ENCODE peak calls at places on chromosomes 7 and 10, in six cellular contexts. One of them, this sample, is unnamed.

GRCh38 chr7:73447121-73447520 is 13.5 kb downstream of the FZD9 start:
- DNase-seq in esophagus squamous epithelium: no peak
- DNase-seq in hepatocyte: no peak
- DNase-seq in colonic mucosa: no peak
- DNase-seq in heart left ventricle: no peak
- DNase-seq in testis: no peak
- DNase-seq in this sample: no peak

GRCh38 chr10:73965890-73966768 is 31.8 kb upstream of the VCL start:
- DNase-seq in esophagus squamous epithelium: no peak
- DNase-seq in hepatocyte: peak; percentile 88
- DNase-seq in colonic mucosa: peak; percentile 81
- DNase-seq in heart left ventricle: peak; percentile 84
- DNase-seq in testis: peak; percentile 64
- DNase-seq in this sample: no peak

GRCh38 chr7:152336754-152337368 is 98.9 kb downstream of the KMT2C start:
- DNase-seq in esophagus squamous epithelium: no peak
- DNase-seq in hepatocyte: peak; percentile 38
- DNase-seq in colonic mucosa: peak; percentile 49
- DNase-seq in heart left ventricle: no peak
- DNase-seq in testis: no peak
- DNase-seq in this sample: no peak

GRCh38 chr7:38310601-38311057 is 37.2 kb upstream of the TARP start:
- DNase-seq in esophagus squamous epithelium: no peak
- DNase-seq in hepatocyte: no peak
- DNase-seq in colonic mucosa: no peak
- DNase-seq in heart left ventricle: peak; percentile 79
- DNase-seq in testis: peak; percentile 53
- DNase-seq in this sample: no peak

GRCh38 chr7:94188350-94188749 is 184.2 kb upstream of the BET1 start:
- DNase-seq in esophagus squamous epithelium: no peak
- DNase-seq in hepatocyte: no peak
- DNase-seq in colonic mucosa: no peak
- DNase-seq in heart left ventricle: no peak
- DNase-seq in testis: no peak
- DNase-seq in this sample: no peak

GRCh38 chr10:72695496-72695895 is 3.6 kb downstream of the MCU start:
- DNase-seq in esophagus squamous epithelium: no peak
- DNase-seq in hepatocyte: no peak
- DNase-seq in colonic mucosa: no peak
- DNase-seq in heart left ventricle: no peak
- DNase-seq in testis: no peak
- DNase-seq in this sample: no peak

GRCh38 chr7:68185641-68186040 is 1189.0 kb downstream of the TYW1 start:
- DNase-seq in esophagus squamous epithelium: no peak
- DNase-seq in hepatocyte: no peak
- DNase-seq in colonic mucosa: no peak
- DNase-seq in heart left ventricle: no peak
- DNase-seq in testis: no peak
- DNase-seq in this sample: no peak

GRCh38 chr7:92751902-92752901 is 84.2 kb downstream of the CDK6 start:
- DNase-seq in esophagus squamous epithelium: no peak
- DNase-seq in hepatocyte: peak; percentile 32
- DNase-seq in colonic mucosa: no peak
- DNase-seq in heart left ventricle: no peak
- DNase-seq in testis: no peak
- DNase-seq in this sample: no peak

GRCh38 chr10:77889277-77889903 is 37.2 kb downstream of the DLG5 start:
- DNase-seq in esophagus squamous epithelium: no peak
- DNase-seq in hepatocyte: peak; percentile 76
- DNase-seq in colonic mucosa: peak; percentile 80
- DNase-seq in heart left ventricle: no peak
- DNase-seq in testis: peak; percentile 59
- DNase-seq in this sample: no peak

GRCh38 chr7:158808126-158808525 is 21.2 kb downstream of the ESYT2 start:
- DNase-seq in esophagus squamous epithelium: no peak
- DNase-seq in hepatocyte: no peak
- DNase-seq in colonic mucosa: no peak
- DNase-seq in heart left ventricle: no peak
- DNase-seq in testis: no peak
- DNase-seq in this sample: no peak
- H3K9me3 ChIP-seq in esophagus squamous epithelium: no peaks in the 10 kb centered on the region
- H3K9me3 ChIP-seq in hepatocyte: no peaks in the 10 kb centered on the region
- H3K9me3 ChIP-seq in colonic mucosa: no peaks in the 10 kb centered on the region
- H3K9me3 ChIP-seq in heart left ventricle: no peaks in the 10 kb centered on the region
- H3K9me3 ChIP-seq in testis: no peaks in the 10 kb centered on the region
- H3K9me3 ChIP-seq in this sample: no peaks in the 10 kb centered on the region

GRCh38 chr10:62103857-62104256 is 164.8 kb downstream of the RTKN2 start:
- DNase-seq in esophagus squamous epithelium: no peak
- DNase-seq in hepatocyte: no peak
- DNase-seq in colonic mucosa: no peak
- DNase-seq in heart left ventricle: no peak
- DNase-seq in testis: no peak
- DNase-seq in this sample: no peak

GRCh38 chr10:62112325-62112724 is 156.3 kb downstream of the RTKN2 start:
- DNase-seq in esophagus squamous epithelium: no peak
- DNase-seq in hepatocyte: no peak
- DNase-seq in colonic mucosa: no peak
- DNase-seq in heart left ventricle: no peak
- DNase-seq in testis: no peak
- DNase-seq in this sample: no peak

GRCh38 chr10:62108768-62109430 is 159.7 kb downstream of the RTKN2 start:
- DNase-seq in esophagus squamous epithelium: no peak
- DNase-seq in hepatocyte: no peak
- DNase-seq in colonic mucosa: no peak
- DNase-seq in heart left ventricle: no peak
- DNase-seq in testis: no peak
- DNase-seq in this sample: no peak

GRCh38 chr10:62109532-62110293 is 158.9 kb downstream of the RTKN2 start:
- DNase-seq in esophagus squamous epithelium: no peak
- DNase-seq in hepatocyte: no peak
- DNase-seq in colonic mucosa: no peak
- DNase-seq in heart left ventricle: no peak
- DNase-seq in testis: no peak
- DNase-seq in this sample: no peak

GRCh38 chr10:62106929-62107519 is 161.6 kb downstream of the RTKN2 start:
- DNase-seq in esophagus squamous epithelium: no peak
- DNase-seq in hepatocyte: no peak
- DNase-seq in colonic mucosa: no peak
- DNase-seq in heart left ventricle: no peak
- DNase-seq in testis: no peak
- DNase-seq in this sample: no peak
- H3K9me3 ChIP-seq in esophagus squamous epithelium: no peaks in the 10 kb centered on the region
- H3K9me3 ChIP-seq in hepatocyte: no peaks in the 10 kb centered on the region
- H3K9me3 ChIP-seq in colonic mucosa: no peaks in the 10 kb centered on the region
- H3K9me3 ChIP-seq in heart left ventricle: no peaks in the 10 kb centered on the region
- H3K9me3 ChIP-seq in testis: no peaks in the 10 kb centered on the region
- H3K9me3 ChIP-seq in this sample: no peaks in the 10 kb centered on the region

DNA sequence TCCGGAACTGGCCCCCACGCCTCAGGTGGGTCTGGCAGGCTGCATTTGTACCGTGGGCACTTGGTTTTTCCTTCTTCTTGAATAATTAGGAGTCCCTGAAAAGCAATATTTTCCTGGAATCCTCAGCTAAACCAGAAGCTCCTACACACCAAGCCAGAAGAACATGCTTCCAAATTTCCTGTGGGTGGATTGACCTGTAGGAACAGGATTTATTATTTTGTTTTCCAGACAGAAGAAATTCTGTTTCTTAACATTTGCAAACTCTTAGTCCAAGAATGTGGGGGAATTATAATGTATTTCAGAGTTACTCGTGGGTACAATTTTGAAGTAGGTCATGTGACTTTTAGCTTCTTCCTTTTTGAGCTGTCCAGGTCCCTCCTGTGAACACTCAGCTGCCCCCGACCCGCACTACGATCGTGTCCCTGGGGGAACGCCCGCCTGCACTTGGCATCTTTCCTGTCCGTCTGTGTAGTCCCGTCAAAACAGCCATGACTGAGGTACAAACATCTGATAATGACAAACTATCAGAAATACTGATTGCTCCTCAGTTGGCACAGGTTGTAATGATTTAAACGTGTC is 27.7 kb upstream of the VIPR2 start:
- DNase-seq in esophagus squamous epithelium: no peak
- DNase-seq in hepatocyte: no peak
- DNase-seq in colonic mucosa: no peak
- DNase-seq in heart left ventricle: no peak
- DNase-seq in testis: no peak
- DNase-seq in this sample: no peak
- H3K9me3 ChIP-seq in esophagus squamous epithelium: no peaks in the 10 kb centered on the region
- H3K9me3 ChIP-seq in hepatocyte: no peaks in the 10 kb centered on the region
- H3K9me3 ChIP-seq in colonic mucosa: no peaks in the 10 kb centered on the region
- H3K9me3 ChIP-seq in heart left ventricle: no peaks in the 10 kb centered on the region
- H3K9me3 ChIP-seq in testis: no peaks in the 10 kb centered on the region
- H3K9me3 ChIP-seq in this sample: no peaks in the 10 kb centered on the region

GRCh38 chr10:126950401-126951105 is 45.3 kb downstream of the DOCK1 start:
- DNase-seq in esophagus squamous epithelium: no peak
- DNase-seq in hepatocyte: no peak
- DNase-seq in colonic mucosa: no peak
- DNase-seq in heart left ventricle: no peak
- DNase-seq in testis: peak; percentile 56
- DNase-seq in this sample: no peak
- H3K9me3 ChIP-seq in esophagus squamous epithelium: no peaks in the 10 kb centered on the region
- H3K9me3 ChIP-seq in hepatocyte: no peaks in the 10 kb centered on the region
- H3K9me3 ChIP-seq in colonic mucosa: no peaks in the 10 kb centered on the region
- H3K9me3 ChIP-seq in heart left ventricle: no peaks in the 10 kb centered on the region
- H3K9me3 ChIP-seq in testis: no peaks in the 10 kb centered on the region
- H3K9me3 ChIP-seq in this sample: peaks cover 3% of the 10 kb centered on the region

GRCh38 chr7:138370956-138371355 is 89.1 kb upstream of the TRIM24 start:
- DNase-seq in esophagus squamous epithelium: no peak
- DNase-seq in hepatocyte: no peak
- DNase-seq in colonic mucosa: no peak
- DNase-seq in heart left ventricle: no peak
- DNase-seq in testis: no peak
- DNase-seq in this sample: no peak
- H3K9me3 ChIP-seq in esophagus squamous epithelium: peaks cover 31% of the 10 kb centered on the region
- H3K9me3 ChIP-seq in hepatocyte: peaks cover 6% of the 10 kb centered on the region
- H3K9me3 ChIP-seq in colonic mucosa: no peaks in the 10 kb centered on the region
- H3K9me3 ChIP-seq in heart left ventricle: no peaks in the 10 kb centered on the region
- H3K9me3 ChIP-seq in testis: no peaks in the 10 kb centered on the region
- H3K9me3 ChIP-seq in this sample: peaks cover 6% of the 10 kb centered on the region

GRCh38 chr7:64102656-64103400 is 57.6 kb downstream of the ZNF727 start:
- DNase-seq in esophagus squamous epithelium: no peak
- DNase-seq in hepatocyte: no peak
- DNase-seq in colonic mucosa: no peak
- DNase-seq in heart left ventricle: no peak
- DNase-seq in testis: no peak
- DNase-seq in this sample: no peak

GRCh38 chr7:64099656-64100531 is 54.7 kb downstream of the ZNF727 start:
- DNase-seq in esophagus squamous epithelium: no peak
- DNase-seq in hepatocyte: no peak
- DNase-seq in colonic mucosa: no peak
- DNase-seq in heart left ventricle: no peak
- DNase-seq in testis: peak; percentile 45
- DNase-seq in this sample: no peak

GRCh38 chr7:64101943-64102655 is 56.9 kb downstream of the ZNF727 start:
- DNase-seq in esophagus squamous epithelium: no peak
- DNase-seq in hepatocyte: no peak
- DNase-seq in colonic mucosa: no peak
- DNase-seq in heart left ventricle: no peak
- DNase-seq in testis: no peak
- DNase-seq in this sample: no peak

GRCh38 chr7:64101126-64101942 is 56.1 kb downstream of the ZNF727 start:
- DNase-seq in esophagus squamous epithelium: no peak
- DNase-seq in hepatocyte: no peak
- DNase-seq in colonic mucosa: no peak
- DNase-seq in heart left ventricle: no peak
- DNase-seq in testis: no peak
- DNase-seq in this sample: no peak
- H3K9me3 ChIP-seq in esophagus squamous epithelium: peaks cover 56% of the 10 kb centered on the region
- H3K9me3 ChIP-seq in hepatocyte: no peaks in the 10 kb centered on the region
- H3K9me3 ChIP-seq in colonic mucosa: no peaks in the 10 kb centered on the region
- H3K9me3 ChIP-seq in heart left ventricle: no peaks in the 10 kb centered on the region
- H3K9me3 ChIP-seq in testis: no peaks in the 10 kb centered on the region
- H3K9me3 ChIP-seq in this sample: no peaks in the 10 kb centered on the region

This sample was measured in T-helper 17 cell.